ENCODE peak calls at places on chromosomes 3 and 15, in ten cellular contexts. I is heart right ventricle, P is adrenal gland, N is tibial artery, J is uterus, C is cardiac muscle cell, B is HCT116, G is H1, E is mucosa of descending colon, S is ovary. O is an unnamed sample.
A peak's percentile ranks its signal among the peaks of the same experiment; 100 is the strongest.

GRCh38 chr3:191987951-191988350 is 527.0 kb downstream of the PYDC2 start:
- DNase-seq in I (no peak), P (no peak), N (no peak), J (no peak), C (no peak), B (no peak), G (no peak), E (no peak), S (no peak), O (no peak)

GRCh38 chr3:72776-73175 is 123.8 kb upstream of the CHL1 start:
- DNase-seq in I (no peak), P (no peak), N (no peak), J (peak; percentile 17), C (no peak), B (no peak), G (no peak), E (no peak), S (no peak), O (no peak)

GRCh38 chr15:28901987-28902745 is 16.4 kb downstream of the APBA2 start:
- DNase-seq in I (no peak), P (no peak), N (peak; percentile 34), J (no peak), C (no peak), B (no peak), G (no peak), E (no peak), S (no peak), O (no peak)

GRCh38 chr15:65355173-65355982 is 22.4 kb downstream of the IGDCC3 start:
- DNase-seq in I (no peak), P (no peak), N (no peak), J (no peak), C (peak; percentile 61), B (no peak), G (no peak), E (no peak), S (no peak), O (no peak)

GRCh38 chr15:33994005-33994615 is 25.8 kb downstream of the CHRM5 start:
- DNase-seq in I (no peak), P (no peak), N (no peak), J (no peak), C (peak; percentile 28), B (peak; percentile 22), G (peak; percentile 10), E (no peak), S (no peak), O (no peak)

GRCh38 chr3:12689997-12690711 is 26.2 kb upstream of the RAF1 start:
- DNase-seq in I (no peak), P (no peak), N (no peak), J (no peak), C (no peak), B (no peak), G (no peak), E (no peak), S (no peak), O (no peak)

GRCh38 chr3:71251156-71251775 is 332.3 kb downstream of the FOXP1 start:
- DNase-seq in I (no peak), P (no peak), N (no peak), J (no peak), C (no peak), B (no peak), G (no peak), E (no peak), S (no peak), O (no peak)

GRCh38 chr15:63462053-63462452 is 42.3 kb upstream of the USP3 start:
- DNase-seq in I (no peak), P (no peak), N (no peak), J (no peak), C (no peak), B (no peak), G (no peak), E (no peak), S (no peak), O (no peak)

GRCh38 chr3:27625848-27626247 is 96.3 kb downstream of the EOMES start:
- DNase-seq in I (no peak), P (no peak), N (no peak), J (no peak), C (no peak), B (no peak), G (no peak), E (no peak), S (no peak), O (no peak)

GRCh38 chr3:63807901-63808589 is 11.1 kb upstream of the C3orf49 start:
- DNase-seq in I (no peak), P (no peak), N (no peak), J (no peak), C (no peak), B (no peak), G (no peak), E (no peak), S (no peak), O (no peak)

GRCh38 chr3:64121750-64122311 is 98.5 kb upstream of the PSMD6 start:
- DNase-seq in I (no peak), P (no peak), N (no peak), J (no peak), C (no peak), B (no peak), G (no peak), E (no peak), S (no peak), O (no peak)

GRCh38 chr3:136545664-136546266 is 206.4 kb downstream of the STAG1 start:
- DNase-seq in I (no peak), P (no peak), N (no peak), J (no peak), C (no peak), B (no peak), G (no peak), E (no peak), S (no peak), O (no peak)

GRCh38 chr3:136543385-136543784 is 208.8 kb downstream of the STAG1 start:
- DNase-seq in I (no peak), P (no peak), N (no peak), J (no peak), C (no peak), B (no peak), G (no peak), E (no peak), S (no peak), O (no peak)

GRCh38 chr3:136544532-136544931 is 207.6 kb downstream of the STAG1 start:
- DNase-seq in I (no peak), P (no peak), N (no peak), J (no peak), C (no peak), B (no peak), G (no peak), E (no peak), S (no peak), O (no peak)

GRCh38 chr3:136547293-136547692 is 204.9 kb downstream of the STAG1 start:
- DNase-seq in I (no peak), P (no peak), N (no peak), J (no peak), C (no peak), B (no peak), G (no peak), E (no peak), S (no peak), O (no peak)

GRCh38 chr3:136546718-136547117 is 205.5 kb downstream of the STAG1 start:
- DNase-seq in I (no peak), P (no peak), N (no peak), J (no peak), C (peak; percentile 8), B (peak; percentile 10), G (no peak), E (no peak), S (no peak), O (no peak)
- TF ChIP-seq CTCF in I (no peak), P (no peak), N (no peak), J (no peak), C (peak; percentile 7), B (peak; percentile 33), G (no peak), E (no peak), S (no peak), O (no peak)

GRCh38 chr3:50600141-50600753 is 11.3 kb downstream of the CISH start:
- DNase-seq in I (peak; percentile 23), P (no peak), N (no peak), J (no peak), C (no peak), B (no peak), G (no peak), E (no peak), S (no peak), O (no peak)
- H3K4me1 ChIP-seq in I (peaks cover 66% of the 10 kb centered on the region), P (peaks cover 31% of the 10 kb centered on the region), N (peaks cover 46% of the 10 kb centered on the region), J (peaks cover 29% of the 10 kb centered on the region), C (peaks cover 29% of the 10 kb centered on the region), B (peaks cover 40% of the 10 kb centered on the region), G (no peaks in the 10 kb centered on the region), E (peaks cover 43% of the 10 kb centered on the region), S (peaks cover 46% of the 10 kb centered on the region), O (peaks cover 25% of the 10 kb centered on the region)

GRCh38 chr3:195866686-195867511 is 41.5 kb downstream of the TNK2 start:
- DNase-seq in I (no peak), P (no peak), N (peak; percentile 63), J (no peak), C (no peak), B (no peak), G (no peak), E (peak; percentile 50), S (no peak), O (no peak)

GRCh38 chr3:195869413-195870001 is 38.8 kb downstream of the TNK2 start:
- DNase-seq in I (no peak), P (no peak), N (no peak), J (no peak), C (no peak), B (no peak), G (no peak), E (peak; percentile 39), S (no peak), O (no peak)

GRCh38 chr3:195868866-195869412 is 39.4 kb downstream of the TNK2 start:
- DNase-seq in I (no peak), P (no peak), N (peak; percentile 68), J (no peak), C (no peak), B (no peak), G (no peak), E (peak; percentile 37), S (no peak), O (no peak)

GRCh38 chr3:195867631-195868335 is 40.6 kb downstream of the TNK2 start:
- DNase-seq in I (no peak), P (no peak), N (no peak), J (no peak), C (no peak), B (no peak), G (no peak), E (peak; percentile 52), S (no peak), O (no peak)

GRCh38 chr3:195868336-195868865 is 40.0 kb downstream of the TNK2 start:
- DNase-seq in I (no peak), P (no peak), N (no peak), J (no peak), C (no peak), B (no peak), G (no peak), E (no peak), S (no peak), O (no peak)
- H3K36me3 ChIP-seq in I (peaks cover 6% of the 10 kb centered on the region), P (peaks cover 38% of the 10 kb centered on the region), N (peaks cover 69% of the 10 kb centered on the region), J (no peaks in the 10 kb centered on the region), C (peaks cover 31% of the 10 kb centered on the region), B (no peaks in the 10 kb centered on the region), G (no peaks in the 10 kb centered on the region), E (no peaks in the 10 kb centered on the region), S (no peaks in the 10 kb centered on the region), O (peaks cover 47% of the 10 kb centered on the region)

DNA sequence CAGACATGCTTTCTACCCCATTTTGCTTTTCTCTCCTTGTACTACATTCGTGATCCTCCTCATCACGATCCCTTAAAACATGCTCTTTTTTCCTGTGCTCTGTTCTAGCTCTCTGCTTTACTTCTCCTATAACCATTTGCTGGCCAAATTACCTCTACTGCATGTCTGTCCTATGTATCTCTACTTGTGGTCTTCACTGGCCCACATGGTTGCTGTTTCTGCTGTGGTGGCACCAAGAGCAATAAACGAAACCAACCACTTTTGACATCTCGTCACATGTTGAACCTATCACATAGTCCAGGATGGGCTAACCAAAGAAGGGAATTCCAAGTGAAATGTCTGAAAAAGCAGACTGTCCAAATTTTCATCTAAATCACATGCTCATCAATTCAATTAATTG is 115.2 kb downstream of the LEKR1 start:
- DNase-seq in I (no peak), P (no peak), N (no peak), J (no peak), C (no peak), B (no peak), G (no peak), E (no peak), S (no peak), O (no peak)
- TF ChIP-seq CTCF in I (no peak), P (no peak), N (no peak), J (no peak), C (no peak), B (no peak), G (no peak), E (no peak), S (no peak), O (no peak)

O was measured in thoracic aorta.